ENCODE peak calls at places on chromosomes 7 and 10, in eight cellular contexts. M is neural crest cell, S is HTR-8/SVneo, O is uterus, Y is neural progenitor cell, R is DMS53, L is epithelial cell of prostate, V is T-helper 9 cell. G is an unnamed sample.

GRCh38 chr7:131604841-131605279 is 48.4 kb upstream of the PODXL start:
- DNase-seq in M (no peak), S (peak), O (no peak), Y (no peak), R (no peak), L (no peak), V (no peak), G (no peak)

GRCh38 chr10:66842867-66843266 is 83.0 kb upstream of the LRRTM3 start:
- DNase-seq in M (no peak), S (no peak), O (no peak), Y (no peak), R (no peak), L (no peak), V (no peak), G (no peak)

GRCh38 chr10:72263613-72264241 is 10.0 kb upstream of the DDIT4 start:
- DNase-seq in M (no peak), S (no peak), O (no peak), Y (no peak), R (peak), L (peak), V (peak), G (peak)

GRCh38 chr7:133401225-133401624 is 148.3 kb downstream of the EXOC4 start:
- DNase-seq in M (no peak), S (no peak), O (no peak), Y (no peak), R (no peak), L (no peak), V (no peak), G (no peak)

GRCh38 chr7:78530351-78530750 is 731.8 kb downstream of the PHTF2 start:
- DNase-seq in M (no peak), S (peak), O (no peak), Y (no peak), R (peak), L (peak), V (no peak), G (peak)

GRCh38 chr7:151539055-151539714 is 19.5 kb upstream of the RHEB start:
- DNase-seq in M (peak), S (no peak), O (peak), Y (peak), R (peak), L (no peak), V (no peak), G (peak)

GRCh38 chr10:63627376-63627775 is 106.2 kb downstream of the REEP3 start:
- DNase-seq in M (no peak), S (no peak), O (no peak), Y (no peak), R (no peak), L (no peak), V (no peak), G (no peak)

GRCh38 chr10:120607016-120607709 is 150.1 kb downstream of the PLPP4 start:
- DNase-seq in M (no peak), S (no peak), O (no peak), Y (no peak), R (no peak), L (peak), V (no peak), G (no peak)

GRCh38 chr7:66557214-66558200 is 71.2 kb upstream of the KCTD7 start:
- DNase-seq in M (peak), S (peak), O (peak), Y (peak), R (peak), L (no peak), V (peak), G (peak)

GRCh38 chr10:127990846-127991542 is 84.1 kb downstream of the PTPRE start:
- DNase-seq in M (no peak), S (peak), O (no peak), Y (no peak), R (no peak), L (peak), V (no peak), G (no peak)

G was measured in NCI-H69.